ENCODE peak calls at places on chromosomes 11 and 22, in seven cellular contexts. I is stomach, X is suprapubic skin, H is endothelial cell of umbilical vein, B is spleen, P is upper lobe of left lung, U is sigmoid colon. L is an unnamed sample.
A peak's percentile ranks its signal among the peaks of the same experiment; 100 is the strongest.

GRCh38 chr11:86949995-86950993 is 4.9 kb downstream of the FZD4 start:
- DNase-seq in I (no peak), X (no peak), H (peak; percentile 42), B (no peak), P (no peak), U (no peak), L (no peak)

GRCh38 chr11:23364076-23364475 is 503.8 kb upstream of the CCDC179 start:
- DNase-seq in I (no peak), X (no peak), H (peak; percentile 2), B (no peak), P (no peak), U (no peak), L (no peak)

GRCh38 chr22:20551805-20552449 is 44.5 kb downstream of the MED15 start:
- DNase-seq in I (no peak), X (no peak), H (peak; percentile 48), B (peak; percentile 76), P (no peak), U (peak; percentile 79), L (no peak)

GRCh38 chr11:117875397-117876048 is 935 bp downstream of the FXYD6 start:
- DNase-seq in I (no peak), X (no peak), H (no peak), B (no peak), P (no peak), U (peak; percentile 86), L (no peak)

GRCh38 chr22:48804811-48805301 is 1022.8 kb downstream of the BRD1 start:
- DNase-seq in I (no peak), X (no peak), H (no peak), B (peak; percentile 58), P (peak; percentile 15), U (no peak), L (no peak)

GRCh38 chr11:94129505-94130335 is 1.1 kb downstream of the PANX1 start:
- DNase-seq in I (no peak), X (no peak), H (peak; percentile 28), B (no peak), P (peak; percentile 49), U (no peak), L (peak; percentile 89)

GRCh38 chr11:118581057-118581456 is 8.8 kb downstream of the ARCN1 start:
- DNase-seq in I (no peak), X (no peak), H (peak; percentile 95), B (no peak), P (no peak), U (no peak), L (no peak)

GRCh38 chr11:48013269-48013901 is 33.0 kb downstream of the PTPRJ start:
- DNase-seq in I (peak; percentile 80), X (no peak), H (peak; percentile 43), B (peak; percentile 93), P (peak; percentile 73), U (peak; percentile 58), L (no peak)

GRCh38 chr11:77201991-77202841 is 74.2 kb downstream of the MYO7A start:
- DNase-seq in I (peak; percentile 24), X (peak; percentile 67), H (no peak), B (peak; percentile 52), P (peak; percentile 15), U (peak; percentile 45), L (no peak)

GRCh38 chr11:38014405-38014804 is 1416.4 kb upstream of the RAG2 start:
- DNase-seq in I (no peak), X (no peak), H (no peak), B (no peak), P (no peak), U (no peak), L (no peak)

GRCh38 chr22:39997939-39998726 is 3.4 kb downstream of the FAM83F start:
- DNase-seq in I (peak; percentile 83), X (no peak), H (peak; percentile 48), B (no peak), P (no peak), U (no peak), L (no peak)

GRCh38 chr11:107704432-107704831 is 7.4 kb downstream of the SLN start:
- DNase-seq in I (no peak), X (no peak), H (no peak), B (no peak), P (no peak), U (no peak), L (no peak)

GRCh38 chr11:17720796-17721171 is 1.4 kb downstream of the MYOD1 start:
- DNase-seq in I (no peak), X (no peak), H (no peak), B (no peak), P (no peak), U (no peak), L (no peak)

GRCh38 chr22:22487869-22488597 is 20.5 kb downstream of the ZNF280B start:
- DNase-seq in I (no peak), X (no peak), H (no peak), B (no peak), P (no peak), U (no peak), L (no peak)

GRCh38 chr11:17735823-17736772 is 1.5 kb downstream of the KCNC1 start:
- DNase-seq in I (no peak), X (peak; percentile 69), H (no peak), B (peak; percentile 66), P (no peak), U (peak; percentile 53), L (no peak)

GRCh38 chr11:877565-877964 is 33.0 kb downstream of the CHID1 start:
- DNase-seq in I (no peak), X (no peak), H (no peak), B (no peak), P (no peak), U (no peak), L (no peak)

GRCh38 chr11:65316311-65316978 is 1.8 kb downstream of the CDC42EP2 start:
- DNase-seq in I (no peak), X (peak; percentile 90), H (peak; percentile 48), B (no peak), P (peak; percentile 48), U (peak; percentile 89), L (no peak)

GRCh38 chr11:65315866-65316233 is 1.2 kb downstream of the CDC42EP2 start:
- DNase-seq in I (no peak), X (no peak), H (no peak), B (no peak), P (no peak), U (no peak), L (no peak)

GRCh38 chr11:65315204-65315865 is 669 bp downstream of the CDC42EP2 start:
- DNase-seq in I (peak; percentile 77), X (peak; percentile 89), H (peak; percentile 82), B (peak; percentile 95), P (peak; percentile 77), U (peak; percentile 92), L (peak; percentile 95)

GRCh38 chr11:65316979-65317786 is 2.5 kb downstream of the CDC42EP2 start:
- DNase-seq in I (peak; percentile 74), X (peak; percentile 87), H (peak; percentile 80), B (no peak), P (peak; percentile 65), U (peak; percentile 90), L (peak; percentile 95)

GRCh38 chr11:65314501-65315203 is at the start of gene CDC42EP2:
- DNase-seq in I (peak; percentile 91), X (peak; percentile 91), H (peak; percentile 88), B (peak; percentile 94), P (peak; percentile 93), U (peak; percentile 94), L (peak; percentile 95)
- TF ChIP-seq POLR2A in I (no peak), X (no peak), H (peak; percentile 98), B (peak; percentile 27), P (peak; percentile 77), U (peak; percentile 73), L (no peak)

DNA sequence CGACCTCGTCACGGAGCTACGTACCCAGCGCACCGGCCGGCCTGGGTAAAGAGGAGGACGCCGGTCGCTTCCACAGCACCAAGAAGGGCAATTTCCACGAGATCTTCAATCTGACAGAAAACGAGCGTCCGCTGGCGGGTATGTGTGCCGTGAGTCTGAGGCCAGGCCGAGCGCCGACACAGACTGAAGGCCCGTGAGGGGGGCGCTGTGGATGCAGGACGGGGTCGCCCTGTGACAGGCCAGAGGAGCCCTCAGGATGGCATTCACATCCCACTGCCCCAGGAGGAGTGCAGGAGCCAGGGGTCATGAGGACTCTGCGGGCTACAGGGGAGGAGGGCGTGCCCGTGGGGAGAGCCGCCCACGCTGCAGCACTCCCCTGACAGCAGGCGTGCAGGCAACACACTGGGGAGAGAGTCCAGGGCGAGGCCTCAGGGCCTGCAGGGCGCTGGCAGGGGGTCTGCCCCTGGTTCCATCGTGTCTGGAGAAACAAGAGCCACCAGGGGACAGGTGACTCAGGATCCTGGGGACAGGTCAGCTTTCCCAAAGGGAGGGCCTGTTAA is 53.6 kb downstream of the GRAMD4 start:
- DNase-seq in I (no peak), X (no peak), H (no peak), B (no peak), P (no peak), U (no peak), L (no peak)
- TF ChIP-seq CTCF in I (no peak), X (no peak), H (no peak), B (no peak), P (no peak), U (no peak), L (no peak)

DNA sequence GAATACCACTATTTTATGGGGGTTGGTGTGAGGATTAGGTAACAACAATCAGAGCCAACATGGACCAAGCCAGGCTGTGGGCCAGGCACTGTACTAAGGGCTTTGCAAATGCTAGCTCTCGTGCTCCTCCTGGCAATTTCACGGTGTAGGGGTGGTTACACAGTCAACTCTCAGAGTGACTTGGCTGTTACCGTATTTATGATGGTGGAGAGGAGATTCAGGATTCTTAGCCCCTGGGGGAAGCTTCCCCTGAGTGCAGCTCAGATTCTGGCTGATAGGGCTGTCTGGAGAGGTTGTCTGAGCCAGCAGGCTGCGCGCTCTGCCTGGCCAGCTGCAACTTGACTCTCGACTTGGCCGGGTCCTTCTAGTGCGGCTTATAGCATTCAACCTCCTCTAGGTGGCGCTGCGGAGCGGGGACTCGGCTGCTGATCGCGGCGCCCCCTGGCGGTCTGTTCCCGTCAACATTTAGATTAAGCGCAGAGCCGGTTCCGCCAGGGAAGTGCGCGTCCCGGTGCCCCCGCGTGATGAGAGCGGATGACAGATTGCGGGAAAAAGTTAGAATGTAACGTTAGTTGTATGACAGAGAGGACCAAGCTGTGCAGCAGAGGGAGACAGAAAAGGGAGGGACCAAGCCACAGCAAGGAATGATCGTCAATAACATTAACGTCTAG is 4.5 kb upstream of the NCF4 start:
- DNase-seq in I (peak; percentile 94), X (peak; percentile 93), H (peak; percentile 87), B (peak; percentile 98), P (peak; percentile 96), U (peak; percentile 94), L (peak; percentile 94)
- TF ChIP-seq POLR2AphosphoS5 in I (no peak), X (no peak), H (no peak), B (peak; percentile 77), P (no peak), U (peak; percentile 5), L (no peak)

DNA sequence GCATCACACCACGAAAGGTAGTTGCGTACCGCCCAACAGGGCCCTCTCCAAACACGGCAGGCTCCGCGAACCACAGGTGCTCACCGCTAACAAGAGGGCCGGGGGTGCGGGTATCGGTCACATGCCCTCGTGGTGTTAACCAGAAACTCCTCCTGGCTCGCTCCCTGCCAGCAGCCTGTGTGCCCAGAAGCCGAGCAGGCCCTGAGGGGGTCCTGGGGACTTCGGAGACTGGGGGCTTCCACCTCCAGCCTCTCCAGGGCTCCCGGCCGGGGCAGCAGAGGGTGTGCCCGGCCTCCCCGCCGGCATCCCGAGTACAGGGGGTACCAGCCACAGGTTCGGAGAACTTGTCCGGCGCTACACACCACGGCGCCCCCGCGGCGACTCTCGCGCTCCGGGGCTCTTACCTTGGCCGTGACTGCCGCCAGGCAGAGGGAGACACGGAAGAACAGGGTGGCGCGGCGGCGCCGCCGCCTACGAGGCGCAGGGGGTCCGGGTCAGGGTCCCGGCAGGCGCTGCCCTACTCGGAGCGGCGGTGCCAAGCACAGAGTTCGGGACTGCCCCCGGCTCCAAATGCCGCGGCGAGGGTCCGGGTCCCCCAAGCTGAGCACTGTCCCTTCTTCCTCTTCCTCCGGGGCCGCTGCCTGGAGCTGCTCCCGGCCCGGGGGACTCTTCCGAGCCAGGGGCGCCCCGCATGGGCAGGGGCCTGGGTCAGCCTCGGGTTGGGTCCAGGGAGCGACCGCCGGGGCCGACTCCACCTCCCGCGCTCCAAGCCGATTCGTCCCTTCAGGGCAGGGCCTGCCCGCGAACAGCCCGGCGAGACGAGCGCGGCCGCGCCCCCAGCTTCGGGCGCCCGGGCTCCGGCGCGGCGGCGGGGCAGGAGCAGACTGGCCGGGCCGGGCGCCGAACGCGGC is at the start of gene LARGE1:
- DNase-seq in I (peak; percentile 63), X (peak; percentile 79), H (no peak), B (peak; percentile 84), P (peak; percentile 65), U (peak; percentile 79), L (peak; percentile 92)
- TF ChIP-seq POLR2A in I (no peak), X (no peak), H (no peak), B (no peak), P (no peak), U (no peak), L (no peak)

L was measured in esophagus muscularis mucosa.